ENCODE peak calls at places on chromosomes 4 and X, in four cellular contexts. L is NB4; P is stimulated activated CD4-positive, alpha-beta T cell treated with anti-CD3 and anti-CD28 coated beads, Interleukin-1b, Interleukin-23, amount 100 ng/mL, for 24 hours; O is uterus. J is an unnamed sample.
A peak's percentile ranks its signal among the peaks of the same experiment; 100 is the strongest.

GRCh38 chr4:170391066-170391754 is 301.5 kb upstream of the AADAT start:
- DNase-seq in L (peak; percentile 26), P (no peak), O (no peak), J (no peak)

GRCh38 chrX:20595928-20596550 is 329.3 kb upstream of the RPS6KA3 start:
- DNase-seq in L (no peak), P (peak; percentile 7), O (no peak), J (no peak)

GRCh38 chr4:1402516-1403101 is 3.6 kb downstream of the NKX1-1 start:
- DNase-seq in L (no peak), P (no peak), O (no peak), J (no peak)

GRCh38 chrX:107731831-107732502 is 43.6 kb downstream of the TSC22D3 start:
- DNase-seq in L (peak; percentile 48), P (no peak), O (peak; percentile 94), J (no peak)

GRCh38 chrX:74343970-74344622 is 40.1 kb downstream of the ZCCHC13 start:
- DNase-seq in L (peak; percentile 95), P (peak; percentile 5), O (peak; percentile 31), J (no peak)

GRCh38 chrX:96474357-96475125 is 210.1 kb upstream of the DIAPH2 start:
- DNase-seq in L (no peak), P (no peak), O (no peak), J (no peak)

GRCh38 chr4:57104706-57105560 is 5.3 kb downstream of the IGFBP7 start:
- DNase-seq in L (no peak), P (no peak), O (no peak), J (no peak)

GRCh38 chr4:184762100-184762499 is 28.2 kb upstream of the CENPU start:
- DNase-seq in L (no peak), P (no peak), O (no peak), J (no peak)

GRCh38 chrX:55135171-55135570 is 46.4 kb downstream of the PAGE2 start:
- DNase-seq in L (peak; percentile 22), P (no peak), O (peak; percentile 20), J (no peak)

J was measured in NCI-H1048.